ENCODE peak calls at places on chromosome 7, in five cellular contexts. C is hepatic stellate cell, P is IMR-90, V is AG08395, X is NCI-H1417. G is an unnamed sample.

GRCh38 chr7:19404912-19405329 is 259.7 kb upstream of the FERD3L start:
- DNase-seq in C (peak), X (no peak), V (peak), P (peak), G (peak)

GRCh38 chr7:6015917-6016652 is 7.0 kb downstream of the AIMP2 start:
- DNase-seq in C (peak), V (peak), X (no peak), P (peak), G (peak)

GRCh38 chr7:99365318-99366141 is 9.0 kb upstream of the ARPC1B start:
- DNase-seq in X (no peak), V (no peak), P (no peak), C (no peak), G (no peak)

GRCh38 chr7:48188776-48189520 is 17.7 kb downstream of the ABCA13 start:
- DNase-seq in P (no peak), C (no peak), X (no peak), V (peak), G (peak)

GRCh38 chr7:17939670-17940301 is 508 bp downstream of the SNX13 start:
- DNase-seq in X (peak), V (peak), P (peak), C (peak), G (peak)

GRCh38 chr7:37068902-37069301 is 344.6 kb upstream of the AOAH start:
- DNase-seq in C (no peak), X (no peak), V (no peak), P (no peak), G (no peak)

GRCh38 chr7:153457796-153458195 is 594.4 kb upstream of the DPP6 start:
- DNase-seq in V (no peak), P (no peak), X (peak), C (no peak), G (no peak)

GRCh38 chr7:5564894-5565293 is 141.3 kb upstream of the TNRC18 start:
- DNase-seq in C (no peak), V (no peak), X (no peak), P (no peak), G (no peak)

GRCh38 chr7:117827861-117828260 is 45.4 kb downstream of the CTTNBP2 start:
- DNase-seq in C (peak), X (no peak), V (peak), P (peak), G (peak)